ENCODE peak calls at places on chromosomes 13 and 19, in six cellular contexts. J, G, K, D, H and S are unnamed samples.

GRCh38 chr13:62598708-62599107 is 1183.1 kb upstream of the PCDH20 start:
- DNase-seq in K (no peak), D (no peak), H (no peak), J (no peak), G (no peak), S (no peak)

GRCh38 chr19:14772467-14772866 is 5.9 kb downstream of the ADGRE2 start:
- DNase-seq in J (no peak), H (no peak), G (no peak), D (no peak), K (no peak), S (no peak)

GRCh38 chr13:76667551-76667950 is 218.7 kb downstream of the KCTD12 start:
- DNase-seq in G (peak), K (no peak), H (peak), D (peak), J (peak), S (peak)

GRCh38 chr19:1505991-1506881 is 6.6 kb downstream of the ADAMTSL5 start:
- DNase-seq in D (no peak), K (no peak), G (no peak), J (no peak), H (no peak), S (no peak)

GRCh38 chr13:79799049-79799448 is 318.1 kb downstream of the NDFIP2 start:
- DNase-seq in H (no peak), D (no peak), G (no peak), K (no peak), J (no peak), S (no peak)

GRCh38 chr13:27309401-27309958 is 38.9 kb downstream of the RASL11A start:
- DNase-seq in K (no peak), J (peak), D (no peak), G (no peak), H (no peak), S (no peak)

GRCh38 chr19:51327066-51327985 is 14.6 kb downstream of the VSIG10L start:
- DNase-seq in G (peak), K (peak), H (peak), J (peak), D (peak), S (no peak)

GRCh38 chr13:96817336-96817941 is 176.8 kb downstream of the OXGR1 start:
- DNase-seq in G (no peak), J (peak), H (no peak), K (no peak), D (peak), S (peak)

GRCh38 chr13:41833851-41834250 is 127.1 kb downstream of the VWA8 start:
- DNase-seq in J (no peak), K (no peak), H (no peak), G (no peak), D (peak), S (no peak)

GRCh38 chr13:96948127-96948526 is 46.1 kb downstream of the OXGR1 start:
- DNase-seq in H (no peak), G (no peak), J (no peak), K (no peak), D (no peak), S (no peak)

GRCh38 chr13:34863360-34864135 is 78.5 kb upstream of the NBEA start:
- DNase-seq in H (no peak), D (peak), G (no peak), J (peak), K (no peak), S (no peak)

GRCh38 chr13:113119166-113119821 is 3.3 kb upstream of the F10 start:
- DNase-seq in J (no peak), G (no peak), H (no peak), D (no peak), K (no peak), S (no peak)